ENCODE peak calls at places on chromosome 6, in eight cellular contexts. N, M, G, Y, A, K, X and T are unnamed samples.

GRCh38 chr6:108167449-108167903 is 1.7 kb downstream of the NR2E1 start:
- ATAC-seq in N (no peak), M (no peak), G (no peak), Y (no peak), A (peak; percentile 6), K (no peak), X (no peak), T (no peak)

GRCh38 chr6:53869964-53870363 is 75.2 kb downstream of the LRRC1 start:
- ATAC-seq in N (no peak), M (no peak), G (no peak), Y (no peak), A (no peak), K (no peak), X (no peak), T (no peak)

GRCh38 chr6:113824863-113825262 is 32.3 kb upstream of the MARCKS start:
- ATAC-seq in N (no peak), M (no peak), G (no peak), Y (no peak), A (no peak), K (no peak), X (no peak), T (no peak)

GRCh38 chr6:109794201-109794926 is 103.3 kb downstream of the FIG4 start:
- ATAC-seq in N (no peak), M (no peak), G (no peak), Y (no peak), A (peak; percentile 18), K (peak; percentile 52), X (peak; percentile 73), T (peak; percentile 58)

GRCh38 chr6:151695181-151695580 is 112.3 kb upstream of the ESR1 start:
- ATAC-seq in N (no peak), M (no peak), G (no peak), Y (no peak), A (no peak), K (no peak), X (no peak), T (no peak)

GRCh38 chr6:7726416-7727149 is 684 bp downstream of the BMP6 start:
- ATAC-seq in N (peak; percentile 20), M (peak; percentile 59), G (peak; percentile 24), Y (no peak), A (peak; percentile 48), K (peak; percentile 2), X (peak; percentile 45), T (peak; percentile 45)

GRCh38 chr6:146892613-146893401 is 294.0 kb downstream of the ADGB start:
- ATAC-seq in N (no peak), M (no peak), G (no peak), Y (no peak), A (peak; percentile 87), K (peak; percentile 87), X (no peak), T (peak; percentile 89)

GRCh38 chr6:157023958-157024357 is 246.8 kb downstream of the ARID1B start:
- ATAC-seq in N (no peak), M (no peak), G (no peak), Y (no peak), A (no peak), K (no peak), X (no peak), T (no peak)

GRCh38 chr6:129335792-129336191 is 374.2 kb downstream of the ARHGAP18 start:
- ATAC-seq in N (no peak), M (no peak), G (no peak), Y (no peak), A (no peak), K (no peak), X (no peak), T (no peak)

GRCh38 chr6:24761193-24761835 is 13.4 kb upstream of the GMNN start:
- ATAC-seq in N (peak; percentile 69), M (no peak), G (no peak), Y (no peak), A (peak; percentile 53), K (peak; percentile 66), X (peak; percentile 24), T (peak; percentile 77)

GRCh38 chr6:146851837-146852236 is 253.1 kb downstream of the ADGB start:
- ATAC-seq in N (peak; percentile 69), M (no peak), G (peak; percentile 80), Y (no peak), A (no peak), K (peak; percentile 78), X (no peak), T (peak; percentile 15)

GRCh38 chr6:4603291-4603690 is 172.9 kb upstream of the CDYL start:
- ATAC-seq in N (no peak), M (no peak), G (no peak), Y (no peak), A (peak; percentile 90), K (peak; percentile 32), X (no peak), T (no peak)

GRCh38 chr6:94036024-94036423 is 616.7 kb upstream of the EPHA7 start:
- ATAC-seq in N (no peak), M (no peak), G (no peak), Y (no peak), A (no peak), K (no peak), X (no peak), T (no peak)

GRCh38 chr6:21679761-21680265 is 86.3 kb downstream of the SOX4 start:
- ATAC-seq in N (no peak), M (no peak), G (no peak), Y (no peak), A (peak; percentile 76), K (peak; percentile 84), X (no peak), T (peak; percentile 88)

GRCh38 chr6:160256445-160256844 is 2.2 kb downstream of the SLC22A2 start:
- ATAC-seq in N (no peak), M (no peak), G (no peak), Y (no peak), A (no peak), K (no peak), X (no peak), T (no peak)

GRCh38 chr6:2593167-2593566 is 157.6 kb downstream of the MYLK4 start:
- ATAC-seq in N (no peak), M (no peak), G (no peak), Y (no peak), A (no peak), K (no peak), X (no peak), T (no peak)

GRCh38 chr6:114471450-114471849 is 128.6 kb upstream of the HS3ST5 start:
- ATAC-seq in N (no peak), M (no peak), G (no peak), Y (no peak), A (no peak), K (no peak), X (no peak), T (no peak)

GRCh38 chr6:169158182-169158573 is 95.5 kb downstream of the THBS2 start:
- ATAC-seq in N (no peak), M (peak; percentile 36), G (no peak), Y (no peak), A (no peak), K (peak; percentile 45), X (no peak), T (peak; percentile 56)

GRCh38 chr6:168988801-168989200 is 264.8 kb downstream of the THBS2 start:
- ATAC-seq in N (no peak), M (peak; percentile 58), G (no peak), Y (no peak), A (no peak), K (peak; percentile 35), X (no peak), T (no peak)

GRCh38 chr6:110054664-110055386 is 76.7 kb downstream of the GPR6 start:
- ATAC-seq in N (no peak), M (no peak), G (no peak), Y (no peak), A (peak; percentile 23), K (no peak), X (peak; percentile 41), T (no peak)